ENCODE peak calls at places on chromosomes 6 and 20, in ten cellular contexts. One of them, this sample, is unnamed. For H3K27me3 and H3K9me3, the result is how much of the 10 kb centered on the place peaks cover.

GRCh38 chr6:102848796-102849195 is 1455.3 kb downstream of the GRIK2 start:
- DNase-seq in CD8-positive, alpha-beta T cell: no peak
- DNase-seq in lung: no peak
- DNase-seq in heart left ventricle: no peak
- DNase-seq in CD4-positive, CD25-positive, alpha-beta regulatory T cell: no peak
- DNase-seq in left lung: no peak
- DNase-seq in esophagus muscularis mucosa: no peak
- DNase-seq in MM.1S: no peak
- DNase-seq in CD4-positive, alpha-beta memory T cell: no peak
- DNase-seq in heart right ventricle: no peak
- DNase-seq in this sample: no peak

GRCh38 chr20:52905235-52905634 is 66.9 kb upstream of the TSHZ2 start:
- DNase-seq in CD8-positive, alpha-beta T cell: no peak
- DNase-seq in lung: no peak
- DNase-seq in heart left ventricle: no peak
- DNase-seq in CD4-positive, CD25-positive, alpha-beta regulatory T cell: no peak
- DNase-seq in left lung: no peak
- DNase-seq in esophagus muscularis mucosa: no peak
- DNase-seq in MM.1S: no peak
- DNase-seq in CD4-positive, alpha-beta memory T cell: no peak
- DNase-seq in heart right ventricle: no peak
- DNase-seq in this sample: no peak

GRCh38 chr20:33649201-33649631 is 12.9 kb upstream of the C20orf144 start:
- DNase-seq in CD8-positive, alpha-beta T cell: no peak
- DNase-seq in lung: peak
- DNase-seq in heart left ventricle: no peak
- DNase-seq in CD4-positive, CD25-positive, alpha-beta regulatory T cell: no peak
- DNase-seq in left lung: no peak
- DNase-seq in esophagus muscularis mucosa: no peak
- DNase-seq in MM.1S: no peak
- DNase-seq in CD4-positive, alpha-beta memory T cell: no peak
- DNase-seq in heart right ventricle: no peak
- DNase-seq in this sample: no peak

GRCh38 chr6:167501831-167502385 is 177.0 kb downstream of the TTLL2 start:
- DNase-seq in CD8-positive, alpha-beta T cell: no peak
- DNase-seq in lung: no peak
- DNase-seq in heart left ventricle: no peak
- DNase-seq in CD4-positive, CD25-positive, alpha-beta regulatory T cell: no peak
- DNase-seq in left lung: no peak
- DNase-seq in esophagus muscularis mucosa: no peak
- DNase-seq in MM.1S: no peak
- DNase-seq in CD4-positive, alpha-beta memory T cell: no peak
- DNase-seq in heart right ventricle: no peak
- DNase-seq in this sample: no peak

GRCh38 chr20:53276143-53276542 is 304.0 kb downstream of the TSHZ2 start:
- DNase-seq in CD8-positive, alpha-beta T cell: no peak
- DNase-seq in lung: no peak
- DNase-seq in heart left ventricle: no peak
- DNase-seq in CD4-positive, CD25-positive, alpha-beta regulatory T cell: no peak
- DNase-seq in left lung: no peak
- DNase-seq in esophagus muscularis mucosa: no peak
- DNase-seq in MM.1S: no peak
- DNase-seq in CD4-positive, alpha-beta memory T cell: no peak
- DNase-seq in heart right ventricle: peak
- DNase-seq in this sample: peak

GRCh38 chr6:72286911-72287311 is 335.0 kb upstream of the KCNQ5 start:
- DNase-seq in CD8-positive, alpha-beta T cell: no peak
- DNase-seq in lung: no peak
- DNase-seq in heart left ventricle: no peak
- DNase-seq in CD4-positive, CD25-positive, alpha-beta regulatory T cell: no peak
- DNase-seq in left lung: no peak
- DNase-seq in esophagus muscularis mucosa: no peak
- DNase-seq in MM.1S: no peak
- DNase-seq in CD4-positive, alpha-beta memory T cell: no peak
- DNase-seq in heart right ventricle: no peak
- DNase-seq in this sample: no peak

GRCh38 chr20:35619196-35620095 is 3.8 kb downstream of the SPAG4 start:
- DNase-seq in CD8-positive, alpha-beta T cell: peak
- DNase-seq in lung: peak
- DNase-seq in heart left ventricle: peak
- DNase-seq in CD4-positive, CD25-positive, alpha-beta regulatory T cell: peak
- DNase-seq in left lung: peak
- DNase-seq in esophagus muscularis mucosa: peak
- DNase-seq in MM.1S: peak
- DNase-seq in CD4-positive, alpha-beta memory T cell: peak
- DNase-seq in heart right ventricle: peak
- DNase-seq in this sample: peak

GRCh38 chr20:5933802-5934436 is 16.4 kb downstream of the TRMT6 start:
- DNase-seq in CD8-positive, alpha-beta T cell: no peak
- DNase-seq in lung: no peak
- DNase-seq in heart left ventricle: no peak
- DNase-seq in CD4-positive, CD25-positive, alpha-beta regulatory T cell: no peak
- DNase-seq in left lung: no peak
- DNase-seq in esophagus muscularis mucosa: no peak
- DNase-seq in MM.1S: peak
- DNase-seq in CD4-positive, alpha-beta memory T cell: no peak
- DNase-seq in heart right ventricle: peak
- DNase-seq in this sample: no peak

GRCh38 chr20:5039255-5039657 is 37.9 kb upstream of the SLC23A2 start:
- DNase-seq in CD8-positive, alpha-beta T cell: peak
- DNase-seq in lung: no peak
- DNase-seq in heart left ventricle: no peak
- DNase-seq in CD4-positive, CD25-positive, alpha-beta regulatory T cell: no peak
- DNase-seq in left lung: no peak
- DNase-seq in esophagus muscularis mucosa: no peak
- DNase-seq in MM.1S: no peak
- DNase-seq in CD4-positive, alpha-beta memory T cell: peak
- DNase-seq in heart right ventricle: no peak
- DNase-seq in this sample: no peak

GRCh38 chr20:47854687-47855212 is 69.5 kb upstream of the SULF2 start:
- DNase-seq in CD8-positive, alpha-beta T cell: no peak
- DNase-seq in lung: no peak
- DNase-seq in heart left ventricle: no peak
- DNase-seq in CD4-positive, CD25-positive, alpha-beta regulatory T cell: no peak
- DNase-seq in left lung: no peak
- DNase-seq in esophagus muscularis mucosa: no peak
- DNase-seq in MM.1S: peak
- DNase-seq in CD4-positive, alpha-beta memory T cell: no peak
- DNase-seq in heart right ventricle: no peak
- DNase-seq in this sample: no peak

GRCh38 chr6:105620878-105621277 is 218.0 kb upstream of the PREP start:
- DNase-seq in CD8-positive, alpha-beta T cell: no peak
- DNase-seq in lung: no peak
- DNase-seq in heart left ventricle: no peak
- DNase-seq in CD4-positive, CD25-positive, alpha-beta regulatory T cell: no peak
- DNase-seq in left lung: no peak
- DNase-seq in esophagus muscularis mucosa: no peak
- DNase-seq in MM.1S: no peak
- DNase-seq in CD4-positive, alpha-beta memory T cell: no peak
- DNase-seq in heart right ventricle: no peak
- DNase-seq in this sample: no peak

GRCh38 chr6:37406942-37407341 is 26.1 kb upstream of the CMTR1 start:
- DNase-seq in CD8-positive, alpha-beta T cell: no peak
- DNase-seq in lung: no peak
- DNase-seq in heart left ventricle: no peak
- DNase-seq in CD4-positive, CD25-positive, alpha-beta regulatory T cell: no peak
- DNase-seq in left lung: no peak
- DNase-seq in esophagus muscularis mucosa: no peak
- DNase-seq in MM.1S: no peak
- DNase-seq in CD4-positive, alpha-beta memory T cell: no peak
- DNase-seq in heart right ventricle: no peak
- DNase-seq in this sample: no peak

GRCh38 chr6:3911614-3912336 is 62.6 kb downstream of the FAM50B start:
- DNase-seq in CD8-positive, alpha-beta T cell: no peak
- DNase-seq in lung: peak
- DNase-seq in heart left ventricle: peak
- DNase-seq in CD4-positive, CD25-positive, alpha-beta regulatory T cell: no peak
- DNase-seq in left lung: no peak
- DNase-seq in esophagus muscularis mucosa: no peak
- DNase-seq in MM.1S: no peak
- DNase-seq in CD4-positive, alpha-beta memory T cell: no peak
- DNase-seq in heart right ventricle: peak
- DNase-seq in this sample: peak

GRCh38 chr6:5087389-5087788 is 2.2 kb downstream of the PPP1R3G start:
- DNase-seq in CD8-positive, alpha-beta T cell: no peak
- DNase-seq in lung: no peak
- DNase-seq in heart left ventricle: peak
- DNase-seq in CD4-positive, CD25-positive, alpha-beta regulatory T cell: no peak
- DNase-seq in left lung: peak
- DNase-seq in esophagus muscularis mucosa: no peak
- DNase-seq in MM.1S: no peak
- DNase-seq in CD4-positive, alpha-beta memory T cell: no peak
- DNase-seq in heart right ventricle: peak
- DNase-seq in this sample: peak

GRCh38 chr20:38551056-38551626 is 29.9 kb upstream of the ADIG start:
- DNase-seq in CD8-positive, alpha-beta T cell: no peak
- DNase-seq in lung: no peak
- DNase-seq in heart left ventricle: no peak
- DNase-seq in CD4-positive, CD25-positive, alpha-beta regulatory T cell: no peak
- DNase-seq in left lung: no peak
- DNase-seq in esophagus muscularis mucosa: no peak
- DNase-seq in MM.1S: no peak
- DNase-seq in CD4-positive, alpha-beta memory T cell: no peak
- DNase-seq in heart right ventricle: no peak
- DNase-seq in this sample: no peak

GRCh38 chr6:125513978-125514377 is 212.2 kb upstream of the HDDC2 start:
- DNase-seq in CD8-positive, alpha-beta T cell: no peak
- DNase-seq in lung: no peak
- DNase-seq in heart left ventricle: no peak
- DNase-seq in CD4-positive, CD25-positive, alpha-beta regulatory T cell: no peak
- DNase-seq in left lung: no peak
- DNase-seq in esophagus muscularis mucosa: no peak
- DNase-seq in MM.1S: no peak
- DNase-seq in CD4-positive, alpha-beta memory T cell: no peak
- DNase-seq in heart right ventricle: no peak
- DNase-seq in this sample: no peak

GRCh38 chr20:45173531-45173930 is 1.2 kb upstream of the PI3 start:
- DNase-seq in CD8-positive, alpha-beta T cell: no peak
- DNase-seq in lung: no peak
- DNase-seq in heart left ventricle: no peak
- DNase-seq in CD4-positive, CD25-positive, alpha-beta regulatory T cell: no peak
- DNase-seq in left lung: no peak
- DNase-seq in esophagus muscularis mucosa: no peak
- DNase-seq in MM.1S: no peak
- DNase-seq in CD4-positive, alpha-beta memory T cell: no peak
- DNase-seq in heart right ventricle: no peak
- DNase-seq in this sample: no peak

GRCh38 chr6:713351-713750 is 20.4 kb upstream of the EXOC2 start:
- DNase-seq in CD8-positive, alpha-beta T cell: no peak
- DNase-seq in lung: no peak
- DNase-seq in heart left ventricle: no peak
- DNase-seq in CD4-positive, CD25-positive, alpha-beta regulatory T cell: no peak
- DNase-seq in left lung: no peak
- DNase-seq in esophagus muscularis mucosa: no peak
- DNase-seq in MM.1S: no peak
- DNase-seq in CD4-positive, alpha-beta memory T cell: no peak
- DNase-seq in heart right ventricle: no peak
- DNase-seq in this sample: no peak
- H3K27me3 ChIP-seq in CD8-positive, alpha-beta T cell: under half
- H3K27me3 ChIP-seq in lung: under half
- H3K27me3 ChIP-seq in heart left ventricle: under half
- H3K27me3 ChIP-seq in CD4-positive, CD25-positive, alpha-beta regulatory T cell: under half
- H3K27me3 ChIP-seq in left lung: under half
- H3K27me3 ChIP-seq in esophagus muscularis mucosa: under half
- H3K27me3 ChIP-seq in MM.1S: under half
- H3K27me3 ChIP-seq in CD4-positive, alpha-beta memory T cell: under half
- H3K27me3 ChIP-seq in heart right ventricle: under half
- H3K27me3 ChIP-seq in this sample: under half

GRCh38 chr20:55103188-55103587 is 627.8 kb downstream of the DOK5 start:
- DNase-seq in CD8-positive, alpha-beta T cell: no peak
- DNase-seq in lung: no peak
- DNase-seq in heart left ventricle: no peak
- DNase-seq in CD4-positive, CD25-positive, alpha-beta regulatory T cell: no peak
- DNase-seq in left lung: no peak
- DNase-seq in esophagus muscularis mucosa: no peak
- DNase-seq in MM.1S: no peak
- DNase-seq in CD4-positive, alpha-beta memory T cell: no peak
- DNase-seq in heart right ventricle: no peak
- DNase-seq in this sample: no peak
- H3K9me3 ChIP-seq in CD8-positive, alpha-beta T cell: under half
- H3K9me3 ChIP-seq in lung: under half
- H3K9me3 ChIP-seq in heart left ventricle: under half
- H3K9me3 ChIP-seq in CD4-positive, CD25-positive, alpha-beta regulatory T cell: under half
- H3K9me3 ChIP-seq in left lung: under half
- H3K9me3 ChIP-seq in esophagus muscularis mucosa: under half
- H3K9me3 ChIP-seq in MM.1S: under half
- H3K9me3 ChIP-seq in CD4-positive, alpha-beta memory T cell: under half
- H3K9me3 ChIP-seq in heart right ventricle: under half
- H3K9me3 ChIP-seq in this sample: under half

DNA sequence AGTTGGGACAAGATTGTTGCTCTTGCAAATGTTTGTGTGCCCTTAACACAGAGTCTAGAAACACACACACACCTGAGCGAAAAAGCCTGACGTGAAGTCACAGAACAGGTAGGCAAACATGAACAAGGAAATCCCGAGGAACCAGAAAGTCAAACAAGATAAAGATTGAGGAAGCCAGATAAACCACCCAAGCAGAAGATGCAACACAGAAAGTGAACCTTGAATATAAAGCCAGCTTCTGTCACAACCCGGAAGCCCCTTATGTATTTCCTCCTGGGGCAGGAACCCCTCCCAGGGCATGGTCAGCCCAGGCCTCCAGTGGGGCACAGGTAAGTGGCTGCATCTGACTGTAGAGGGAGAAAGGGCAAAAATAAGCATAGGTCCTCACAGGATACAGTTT is 158.2 kb upstream of the SUPT3H start:
- DNase-seq in CD8-positive, alpha-beta T cell: no peak
- DNase-seq in lung: no peak
- DNase-seq in heart left ventricle: no peak
- DNase-seq in CD4-positive, CD25-positive, alpha-beta regulatory T cell: no peak
- DNase-seq in left lung: no peak
- DNase-seq in esophagus muscularis mucosa: no peak
- DNase-seq in MM.1S: no peak
- DNase-seq in CD4-positive, alpha-beta memory T cell: no peak
- DNase-seq in heart right ventricle: no peak
- DNase-seq in this sample: no peak
- H3K27me3 ChIP-seq in CD8-positive, alpha-beta T cell: under half
- H3K27me3 ChIP-seq in lung: under half
- H3K27me3 ChIP-seq in heart left ventricle: under half
- H3K27me3 ChIP-seq in CD4-positive, CD25-positive, alpha-beta regulatory T cell: under half
- H3K27me3 ChIP-seq in left lung: under half
- H3K27me3 ChIP-seq in esophagus muscularis mucosa: under half
- H3K27me3 ChIP-seq in MM.1S: under half
- H3K27me3 ChIP-seq in CD4-positive, alpha-beta memory T cell: under half
- H3K27me3 ChIP-seq in heart right ventricle: under half
- H3K27me3 ChIP-seq in this sample: under half

DNA sequence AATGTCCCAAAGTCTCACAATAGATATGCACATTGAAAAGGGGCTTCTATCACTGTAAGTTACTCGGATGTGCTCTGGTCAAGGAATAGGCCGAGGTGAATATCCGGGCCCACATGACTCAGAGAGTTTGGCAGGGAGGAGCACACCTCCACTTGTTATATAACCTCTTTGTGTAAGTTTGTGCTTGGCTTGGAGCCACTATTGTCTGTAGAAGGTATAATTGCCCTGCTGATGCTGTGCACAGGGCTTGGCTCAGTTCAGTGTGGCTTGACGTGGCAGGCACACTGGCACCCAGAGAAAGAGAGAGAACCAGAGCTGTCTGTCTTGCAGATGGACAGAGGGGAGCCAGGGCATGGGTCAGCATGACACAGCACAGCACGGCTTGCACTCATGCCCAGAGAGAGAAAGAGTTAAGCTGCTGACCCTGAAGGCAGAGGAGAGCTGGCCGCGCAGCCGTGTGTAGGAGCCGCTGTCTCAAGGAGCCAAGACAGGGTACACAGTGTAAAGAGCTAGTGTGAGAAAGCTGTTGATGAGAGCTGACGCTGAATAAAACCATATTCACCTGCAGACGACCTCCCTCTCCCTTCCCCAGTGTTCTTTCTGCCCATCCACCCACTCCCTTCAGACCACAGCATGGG is 482.5 kb downstream of the C6orf118 start:
- DNase-seq in CD8-positive, alpha-beta T cell: no peak
- DNase-seq in lung: no peak
- DNase-seq in heart left ventricle: no peak
- DNase-seq in CD4-positive, CD25-positive, alpha-beta regulatory T cell: no peak
- DNase-seq in left lung: no peak
- DNase-seq in esophagus muscularis mucosa: no peak
- DNase-seq in MM.1S: no peak
- DNase-seq in CD4-positive, alpha-beta memory T cell: no peak
- DNase-seq in heart right ventricle: no peak
- DNase-seq in this sample: no peak
- H3K9me3 ChIP-seq in CD8-positive, alpha-beta T cell: under half
- H3K9me3 ChIP-seq in lung: under half
- H3K9me3 ChIP-seq in heart left ventricle: under half
- H3K9me3 ChIP-seq in CD4-positive, CD25-positive, alpha-beta regulatory T cell: under half
- H3K9me3 ChIP-seq in left lung: under half
- H3K9me3 ChIP-seq in esophagus muscularis mucosa: under half
- H3K9me3 ChIP-seq in MM.1S: under half
- H3K9me3 ChIP-seq in CD4-positive, alpha-beta memory T cell: under half
- H3K9me3 ChIP-seq in heart right ventricle: under half
- H3K9me3 ChIP-seq in this sample: under half